ENCODE peak calls at places on chromosomes 12 and 14, in seven cellular contexts. F, D, J, T, E, Q and M are unnamed samples.

GRCh38 chr12:54958048-54958658 is 26.4 kb downstream of the TESPA1 start:
- DNase-seq in J (peak; percentile 16), D (peak; percentile 81), E (peak; percentile 86), T (peak; percentile 86), Q (peak; percentile 53), F (no peak), M (peak; percentile 17)

GRCh38 chr14:54529811-54530210 is 20.1 kb downstream of the CGRRF1 start:
- DNase-seq in E (peak; percentile 55), F (no peak), Q (no peak), D (peak; percentile 39), J (no peak), T (peak; percentile 61), M (peak; percentile 19)

GRCh38 chr12:9820281-9820930 is 6.9 kb upstream of the KLRF1 start:
- DNase-seq in E (no peak), Q (no peak), J (no peak), F (no peak), T (no peak), D (no peak), M (no peak)

GRCh38 chr12:116458492-116458891 is 100.7 kb upstream of the MAP1LC3B2 start:
- DNase-seq in Q (no peak), J (no peak), T (no peak), E (no peak), D (no peak), F (peak; percentile 18), M (no peak)

GRCh38 chr14:105139212-105139825 is 29.3 kb downstream of the JAG2 start:
- DNase-seq in J (no peak), F (no peak), E (no peak), T (no peak), D (no peak), Q (no peak), M (no peak)

GRCh38 chr12:105922670-105923102 is 216.1 kb downstream of the NUAK1 start:
- DNase-seq in J (peak; percentile 40), D (peak; percentile 73), T (no peak), E (peak; percentile 38), F (no peak), Q (no peak), M (peak; percentile 50)

GRCh38 chr12:107122452-107122958 is 29.2 kb upstream of the CRY1 start:
- DNase-seq in F (no peak), Q (no peak), D (no peak), T (no peak), J (no peak), E (no peak), M (no peak)

GRCh38 chr12:24500466-24501232 is 448.3 kb downstream of the BCAT1 start:
- DNase-seq in D (peak; percentile 74), T (no peak), J (no peak), F (no peak), E (no peak), Q (no peak), M (peak; percentile 54)

GRCh38 chr14:101825797-101826196 is 64.3 kb downstream of the PPP2R5C start:
- DNase-seq in E (no peak), Q (no peak), D (no peak), T (no peak), F (no peak), J (no peak), M (no peak)

GRCh38 chr12:131349397-131350127 is 361.3 kb upstream of the SFSWAP start:
- DNase-seq in F (no peak), J (no peak), Q (no peak), D (no peak), E (no peak), T (no peak), M (no peak)

GRCh38 chr12:95443458-95443857 is 30.5 kb upstream of the METAP2 start:
- DNase-seq in E (no peak), J (no peak), F (no peak), D (no peak), Q (no peak), T (no peak), M (no peak)

GRCh38 chr12:95445884-95446482 is 28.0 kb upstream of the METAP2 start:
- DNase-seq in J (no peak), D (no peak), T (no peak), F (no peak), Q (no peak), E (no peak), M (no peak)

DNA sequence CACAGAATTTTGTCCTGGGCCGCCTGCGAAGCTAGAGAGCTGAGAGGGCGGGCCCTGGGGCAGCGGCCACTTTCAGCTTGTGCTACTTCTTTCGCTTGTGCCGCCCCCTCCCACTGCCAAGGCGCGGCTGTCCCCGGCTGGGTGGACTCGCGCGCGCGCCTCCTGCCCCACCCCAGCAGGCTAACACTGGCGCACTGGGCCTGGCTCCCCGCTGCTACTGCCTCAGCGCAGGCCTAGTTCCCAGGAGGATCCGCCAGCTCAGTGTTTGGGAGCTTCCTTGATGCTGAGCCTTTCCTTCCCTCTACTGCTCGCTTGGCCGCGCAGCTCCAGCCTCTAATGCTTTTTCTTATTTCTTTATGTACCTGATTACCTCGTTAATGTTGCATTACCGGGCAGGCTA is 27.4 kb upstream of the METAP2 start:
- DNase-seq in J (no peak), Q (no peak), E (peak; percentile 39), D (peak; percentile 44), T (peak; percentile 37), F (no peak), M (no peak)
- H3K4me3 ChIP-seq in J (no peak overlapping the region), Q (no peak overlapping the region), E (no peak overlapping the region), D (no peak overlapping the region), T (no peak overlapping the region), F (no peak overlapping the region), M (no peak overlapping the region)

DNA sequence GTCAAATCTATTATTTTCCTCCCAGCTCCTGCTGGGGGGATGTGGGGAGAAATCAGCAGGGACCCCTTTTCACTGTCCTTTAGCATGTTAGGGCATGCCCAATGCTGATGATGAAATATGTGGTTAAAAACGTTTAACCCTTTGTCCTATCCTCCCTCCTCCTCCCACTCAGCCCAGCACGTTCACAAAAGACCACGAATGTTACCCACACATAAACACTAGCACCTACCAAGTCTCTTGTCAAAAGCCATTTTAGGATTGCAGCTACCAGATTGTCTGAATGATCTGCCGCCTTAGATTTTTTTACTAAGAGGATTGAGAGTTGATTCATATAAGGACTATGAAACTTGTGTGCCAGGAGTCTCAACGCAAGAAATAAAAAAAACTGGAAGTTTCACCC is 70.4 kb downstream of the TBK1 start:
- DNase-seq in T (peak; percentile 7), E (peak; percentile 35), F (no peak), D (peak; percentile 81), J (no peak), Q (no peak), M (no peak)
- H3K4me3 ChIP-seq in T (no peak overlapping the region), E (no peak overlapping the region), F (no peak overlapping the region), D (no peak overlapping the region), J (no peak overlapping the region), Q (no peak overlapping the region), M (no peak overlapping the region)

GRCh38 chr14:73762375-73762822 is 48.2 kb upstream of the PNMA1 start:
- DNase-seq in Q (no peak), T (no peak), J (no peak), E (no peak), F (peak; percentile 72), D (no peak), M (no peak)
- H3K4me3 ChIP-seq in Q (no peak overlapping the region), T (no peak overlapping the region), J (no peak overlapping the region), E (no peak overlapping the region), F (peak overlapping the region; percentile 36), D (no peak overlapping the region), M (no peak overlapping the region)

GRCh38 chr14:93884950-93885349 is 42.2 kb upstream of the FAM181A start:
- DNase-seq in E (no peak), F (no peak), J (no peak), T (no peak), D (no peak), Q (no peak), M (no peak)

GRCh38 chr14:93879362-93879983 is 47.7 kb upstream of the FAM181A start:
- DNase-seq in T (no peak), J (no peak), F (no peak), E (no peak), Q (no peak), D (no peak), M (no peak)

GRCh38 chr14:93878871-93879270 is 48.3 kb upstream of the FAM181A start:
- DNase-seq in D (no peak), J (no peak), F (no peak), Q (no peak), E (no peak), T (no peak), M (no peak)

GRCh38 chr14:93878251-93878650 is 48.9 kb upstream of the FAM181A start:
- DNase-seq in T (no peak), E (no peak), J (no peak), Q (no peak), D (no peak), F (no peak), M (no peak)

GRCh38 chr14:93880025-93880820 is 46.9 kb upstream of the FAM181A start:
- DNase-seq in D (no peak), F (no peak), Q (no peak), E (peak; percentile 63), T (peak; percentile 17), J (no peak), M (peak; percentile 82)
- H3K4me3 ChIP-seq in D (no peak overlapping the region), F (no peak overlapping the region), Q (no peak overlapping the region), E (no peak overlapping the region), T (no peak overlapping the region), J (no peak overlapping the region), M (peak overlapping the region; percentile 12)

GRCh38 chr12:15699886-15700285 is 89.3 kb downstream of the EPS8 start:
- DNase-seq in E (no peak), D (no peak), T (no peak), J (no peak), F (no peak), Q (no peak), M (no peak)
- H3K4me3 ChIP-seq in E (no peak overlapping the region), D (no peak overlapping the region), T (no peak overlapping the region), J (no peak overlapping the region), F (no peak overlapping the region), Q (no peak overlapping the region), M (no peak overlapping the region)

DNA sequence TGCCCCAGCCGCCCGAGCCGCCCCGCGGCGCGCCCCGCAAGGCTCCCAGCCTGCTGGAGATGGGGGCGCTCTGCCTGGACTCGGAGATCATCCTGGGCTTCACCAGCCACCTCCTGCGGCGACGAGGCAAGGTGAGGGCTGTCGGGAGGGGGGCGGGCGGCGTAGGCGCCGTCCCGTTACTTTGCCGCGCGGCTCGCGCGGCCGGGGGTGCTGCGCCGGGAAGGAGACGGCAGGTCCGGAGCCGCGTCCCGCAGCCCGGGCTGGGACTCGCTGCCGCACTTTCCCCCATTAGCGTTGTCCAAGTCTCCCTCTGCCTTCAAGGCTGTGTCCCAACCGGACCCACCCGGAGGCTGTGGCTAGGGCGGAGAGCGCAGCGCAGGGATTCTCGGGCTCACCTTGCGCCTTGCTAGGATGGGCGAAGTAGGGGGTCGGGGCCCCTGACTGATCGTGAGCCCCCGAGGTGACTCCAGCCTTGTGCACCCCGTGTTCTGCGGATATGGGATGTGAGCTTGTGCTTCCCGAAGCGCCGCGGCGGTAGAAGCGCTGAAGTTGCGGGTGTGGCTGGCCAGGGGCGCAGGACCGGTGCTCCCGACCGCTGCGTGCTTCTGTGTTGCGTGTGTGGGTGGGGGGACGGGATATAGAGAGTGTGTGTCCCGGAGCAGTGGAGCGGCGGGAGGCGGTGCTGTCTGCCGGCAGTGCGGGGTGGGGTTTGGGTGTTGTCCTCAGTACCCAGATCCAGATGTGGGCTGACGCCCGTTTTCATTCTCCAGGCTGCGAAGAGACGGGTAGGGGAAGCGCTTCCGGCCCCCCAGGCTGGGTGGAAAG is 1.7 kb upstream of the KIF26A start:
- DNase-seq in D (no peak), E (no peak), F (no peak), T (no peak), Q (no peak), J (no peak), M (no peak)
- H3K4me3 ChIP-seq in D (no peak overlapping the region), E (no peak overlapping the region), F (no peak overlapping the region), T (no peak overlapping the region), Q (no peak overlapping the region), J (peak overlapping the region; percentile 14), M (no peak overlapping the region)